ENCODE peak calls at places on chromosome 19, in ten cellular contexts. Q is CD4-positive, alpha-beta T cell; L is mucosa of descending colon; H is neural crest cell; M is astrocyte of the cerebellum; D is cardiac muscle cell; G is RWPE2; O is bronchial epithelial cell; P is GM13976; N is endothelial cell of umbilical vein. E is an unnamed sample.

GRCh38 chr19:41584260-41584810 is 8.4 kb downstream of the CEACAM21 start:
- DNase-seq in Q (no peak), L (no peak), H (no peak), M (no peak), D (no peak), G (no peak), O (no peak), P (no peak), N (no peak), E (no peak)

GRCh38 chr19:30227071-30227621 is 145.0 kb upstream of the ZNF536 start:
- DNase-seq in Q (no peak), L (no peak), H (peak; percentile 44), M (no peak), D (no peak), G (no peak), O (no peak), P (no peak), N (peak; percentile 1), E (no peak)

GRCh38 chr19:48613852-48614435 is 932 bp downstream of the FAM83E start:
- DNase-seq in Q (no peak), L (no peak), H (no peak), M (no peak), D (peak; percentile 49), G (no peak), O (no peak), P (peak; percentile 49), N (no peak), E (no peak)

GRCh38 chr19:42465827-42466280 is 23.1 kb upstream of the CXCL17 start:
- DNase-seq in Q (no peak), L (no peak), H (no peak), M (no peak), D (no peak), G (no peak), O (no peak), P (peak; percentile 83), N (no peak), E (peak; percentile 78)

GRCh38 chr19:37877147-37877546 is 29.2 kb downstream of the WDR87 start:
- DNase-seq in Q (no peak), L (no peak), H (no peak), M (no peak), D (no peak), G (no peak), O (no peak), P (no peak), N (no peak), E (no peak)

GRCh38 chr19:36686365-36687213 is 823 bp upstream of the ZNF567 start:
- DNase-seq in Q (no peak), L (peak; percentile 36), H (no peak), M (no peak), D (peak; percentile 10), G (no peak), O (peak; percentile 6), P (no peak), N (no peak), E (no peak)

GRCh38 chr19:18437481-18438330 is at the start of gene ISYNA1:
- DNase-seq in Q (no peak), L (peak; percentile 73), H (no peak), M (no peak), D (peak; percentile 75), G (no peak), O (no peak), P (peak; percentile 82), N (peak; percentile 66), E (peak; percentile 91)

GRCh38 chr19:3448616-3449334 is 31.6 kb downstream of the SMIM24 start:
- DNase-seq in Q (no peak), L (no peak), H (no peak), M (no peak), D (no peak), G (no peak), O (no peak), P (no peak), N (no peak), E (no peak)

GRCh38 chr19:38172001-38172400 is 52.0 kb downstream of the DPF1 start:
- DNase-seq in Q (no peak), L (no peak), H (no peak), M (no peak), D (no peak), G (no peak), O (no peak), P (no peak), N (no peak), E (no peak)

GRCh38 chr19:45049073-45049736 is 10.4 kb downstream of the CLASRP start:
- DNase-seq in Q (no peak), L (no peak), H (no peak), M (no peak), D (no peak), G (no peak), O (peak; percentile 48), P (no peak), N (no peak), E (no peak)

GRCh38 chr19:12095111-12095790 is 30.7 kb downstream of the ZNF844 start:
- DNase-seq in Q (no peak), L (no peak), H (no peak), M (no peak), D (no peak), G (no peak), O (peak; percentile 19), P (no peak), N (no peak), E (no peak)

GRCh38 chr19:41870401-41870873 is 6.6 kb upstream of the CD79A start:
- DNase-seq in Q (no peak), L (no peak), H (no peak), M (peak; percentile 20), D (no peak), G (no peak), O (no peak), P (no peak), N (no peak), E (no peak)

GRCh38 chr19:9323919-9324583 is at the start of gene ZNF559:
- DNase-seq in Q (peak; percentile 96), L (peak; percentile 97), H (peak; percentile 96), M (peak; percentile 90), D (peak; percentile 88), G (peak; percentile 91), O (peak; percentile 86), P (peak; percentile 96), N (peak; percentile 98), E (peak; percentile 97)
- TF ChIP-seq CTCF in Q (peak; percentile 65), L (no peak), H (peak; percentile 67), M (peak; percentile 45), D (peak; percentile 40), G (peak; percentile 52), O (peak; percentile 29), P (peak; percentile 24), N (peak; percentile 23), E (peak; percentile 55)

GRCh38 chr19:28727835-28728159 is 485.2 kb downstream of the UQCRFS1 start:
- DNase-seq in Q (no peak), L (no peak), H (no peak), M (no peak), D (no peak), G (no peak), O (no peak), P (no peak), N (no peak), E (no peak)

GRCh38 chr19:28731577-28731976 is 481.4 kb downstream of the UQCRFS1 start:
- DNase-seq in Q (no peak), L (no peak), H (no peak), M (no peak), D (no peak), G (no peak), O (no peak), P (no peak), N (no peak), E (no peak)

GRCh38 chr19:28731113-28731512 is 481.8 kb downstream of the UQCRFS1 start:
- DNase-seq in Q (no peak), L (no peak), H (no peak), M (no peak), D (no peak), G (no peak), O (no peak), P (no peak), N (no peak), E (no peak)

GRCh38 chr19:28726533-28726932 is 486.4 kb downstream of the UQCRFS1 start:
- DNase-seq in Q (no peak), L (no peak), H (no peak), M (no peak), D (no peak), G (no peak), O (no peak), P (no peak), N (no peak), E (no peak)

DNA sequence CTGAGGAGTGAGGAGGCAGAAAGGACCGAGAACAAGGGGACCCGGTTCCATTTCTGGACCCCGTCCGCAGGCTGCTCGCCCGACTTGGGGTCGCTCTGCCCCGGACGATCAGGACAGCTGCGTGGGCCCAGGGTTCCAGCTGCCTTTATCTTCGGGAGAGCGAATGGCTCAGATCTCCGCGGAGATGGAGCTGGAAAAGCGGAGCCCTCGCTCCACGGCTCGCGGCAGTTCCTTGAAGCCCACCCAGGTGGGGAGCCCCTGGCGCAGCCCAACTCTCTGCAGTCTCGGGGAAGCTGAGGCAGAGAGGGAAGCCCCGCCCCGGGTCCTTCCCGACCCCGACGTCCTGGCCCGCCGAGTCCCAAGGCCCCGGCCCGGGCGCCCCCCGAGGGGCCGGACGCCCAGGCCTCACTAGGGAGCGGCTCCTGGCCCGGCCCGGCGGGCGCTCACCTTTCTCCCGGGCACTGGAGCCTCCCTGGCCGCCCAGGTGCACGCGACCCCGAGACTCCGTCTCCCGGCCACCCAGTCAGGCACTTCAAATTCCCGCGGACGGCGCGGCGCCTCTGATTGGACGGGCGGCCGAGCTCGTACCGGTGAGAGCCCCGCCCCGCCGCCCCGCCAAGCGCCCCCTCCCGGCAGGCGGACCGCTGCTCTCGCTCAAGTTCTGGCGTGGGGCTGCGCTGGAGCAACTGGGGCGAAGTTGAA is 485.7 kb downstream of the UQCRFS1 start:
- DNase-seq in Q (peak; percentile 4), L (no peak), H (no peak), M (peak; percentile 8), D (peak; percentile 66), G (no peak), O (no peak), P (no peak), N (no peak), E (peak; percentile 53)
- TF ChIP-seq CTCF in Q (no peak), L (no peak), H (no peak), M (peak; percentile 60), D (peak; percentile 59), G (peak; percentile 79), O (no peak), P (no peak), N (no peak), E (no peak)

GRCh38 chr19:31314849-31315620 is 34.2 kb downstream of the TSHZ3 start:
- DNase-seq in Q (no peak), L (no peak), H (no peak), M (no peak), D (no peak), G (no peak), O (no peak), P (no peak), N (no peak), E (no peak)
- TF ChIP-seq CTCF in Q (no peak), L (no peak), H (no peak), M (peak; percentile 41), D (peak; percentile 29), G (no peak), O (peak; percentile 15), P (no peak), N (no peak), E (no peak)

GRCh38 chr19:5309438-5310204 is 31.0 kb downstream of the PTPRS start:
- DNase-seq in Q (no peak), L (no peak), H (no peak), M (no peak), D (no peak), G (no peak), O (no peak), P (no peak), N (no peak), E (no peak)
- TF ChIP-seq CTCF in Q (no peak), L (no peak), H (no peak), M (no peak), D (peak; percentile 11), G (no peak), O (no peak), P (no peak), N (no peak), E (no peak)

E was measured in spleen.